ENCODE peak calls at places on chromosomes 5 and 9, in nine cellular contexts. C is transverse colon, F is body of pancreas, R is SK-N-SH, O is pancreas, U is iPS DF 6.9, A is right lobe of liver, X is tibial nerve, Q is tibial artery. Z is an unnamed sample.

GRCh38 chr5:169626779-169627178 is 10.3 kb upstream of the DOCK2 start:
- DNase-seq in R (no peak), C (no peak), F (no peak), X (no peak), O (no peak), Q (no peak), A (no peak), U (no peak), Z (no peak)

GRCh38 chr5:89203611-89204010 is 320.6 kb upstream of the MEF2C start:
- DNase-seq in U (no peak), R (no peak), O (no peak), C (no peak), X (no peak), F (no peak), A (no peak), Q (no peak), Z (no peak)

GRCh38 chr9:72858089-72858912 is 94.6 kb downstream of the ALDH1A1 start:
- DNase-seq in A (peak; percentile 88), X (no peak), U (no peak), C (peak; percentile 49), F (peak; percentile 30), Q (no peak), R (no peak), O (peak; percentile 25), Z (no peak)

GRCh38 chr5:138439537-138440225 is 824 bp downstream of the REEP2 start:
- DNase-seq in X (no peak), Q (no peak), C (no peak), O (no peak), F (no peak), R (peak; percentile 77), A (no peak), U (no peak), Z (peak; percentile 24)

GRCh38 chr5:122915717-122916399 is 70.4 kb downstream of the SNX24 start:
- DNase-seq in C (no peak), O (no peak), A (no peak), U (no peak), X (no peak), R (no peak), F (no peak), Q (no peak), Z (no peak)

GRCh38 chr5:17014686-17015085 is 78.6 kb upstream of the MYO10 start:
- DNase-seq in F (no peak), O (no peak), R (no peak), X (no peak), Q (no peak), A (no peak), U (no peak), C (no peak), Z (no peak)

GRCh38 chr5:80182802-80183645 is 72.8 kb downstream of the SERINC5 start:
- DNase-seq in A (no peak), F (no peak), U (no peak), O (no peak), Q (no peak), C (peak; percentile 26), X (no peak), R (no peak), Z (no peak)

GRCh38 chr5:124742983-124743533 is 3.4 kb downstream of the ZNF608 start:
- DNase-seq in U (no peak), X (no peak), C (peak; percentile 42), O (peak; percentile 42), Q (no peak), F (no peak), A (no peak), R (no peak), Z (no peak)

GRCh38 chr9:126569036-126569435 is 44.7 kb upstream of the LMX1B start:
- DNase-seq in Q (no peak), F (no peak), R (no peak), X (no peak), C (no peak), O (no peak), U (no peak), A (no peak), Z (no peak)

GRCh38 chr5:158895573-158895972 is 204.1 kb downstream of the EBF1 start:
- DNase-seq in A (no peak), Q (no peak), F (no peak), O (no peak), X (no peak), R (no peak), C (no peak), U (no peak), Z (no peak)

GRCh38 chr9:88791105-88791805 is 200.0 kb upstream of the S1PR3 start:
- DNase-seq in A (no peak), U (no peak), Q (peak; percentile 45), O (no peak), R (no peak), F (no peak), X (peak; percentile 54), C (no peak), Z (no peak)

GRCh38 chr5:148393390-148393741 is 9.6 kb downstream of the FBXO38 start:
- DNase-seq in X (no peak), F (no peak), R (no peak), C (no peak), Q (no peak), U (no peak), A (no peak), O (no peak), Z (no peak)

GRCh38 chr5:9429691-9430215 is 116.1 kb downstream of the SEMA5A start:
- DNase-seq in R (no peak), A (no peak), U (no peak), O (no peak), Q (no peak), F (no peak), X (no peak), C (no peak), Z (no peak)

GRCh38 chr9:133151041-133151440 is 12.7 kb downstream of the GBGT1 start:
- DNase-seq in A (no peak), R (no peak), X (no peak), U (no peak), Q (no peak), C (no peak), O (peak; percentile 32), F (no peak), Z (peak; percentile 35)
- H3K27ac ChIP-seq in A (no peak overlapping the region), R (no peak overlapping the region), X (no peak overlapping the region), U (no peak overlapping the region), Q (no peak overlapping the region), C (no peak overlapping the region), O (no peak overlapping the region), F (no peak overlapping the region), Z (no peak overlapping the region)

GRCh38 chr9:124388275-124389048 is 26.8 kb downstream of the PSMB7 start:
- DNase-seq in X (no peak), O (no peak), C (no peak), R (no peak), F (no peak), U (no peak), Q (no peak), A (no peak), Z (no peak)

GRCh38 chr9:124392855-124393460 is 22.3 kb downstream of the PSMB7 start:
- DNase-seq in Q (no peak), F (no peak), O (no peak), C (no peak), U (no peak), X (no peak), R (peak; percentile 77), A (no peak), Z (no peak)

GRCh38 chr9:124389146-124389939 is 25.9 kb downstream of the PSMB7 start:
- DNase-seq in Q (no peak), U (no peak), A (no peak), R (no peak), F (no peak), X (no peak), O (no peak), C (no peak), Z (no peak)

GRCh38 chr9:124392254-124392653 is 23.0 kb downstream of the PSMB7 start:
- DNase-seq in R (no peak), X (no peak), A (peak; percentile 63), U (no peak), Q (peak; percentile 26), F (no peak), O (no peak), C (no peak), Z (no peak)

DNA sequence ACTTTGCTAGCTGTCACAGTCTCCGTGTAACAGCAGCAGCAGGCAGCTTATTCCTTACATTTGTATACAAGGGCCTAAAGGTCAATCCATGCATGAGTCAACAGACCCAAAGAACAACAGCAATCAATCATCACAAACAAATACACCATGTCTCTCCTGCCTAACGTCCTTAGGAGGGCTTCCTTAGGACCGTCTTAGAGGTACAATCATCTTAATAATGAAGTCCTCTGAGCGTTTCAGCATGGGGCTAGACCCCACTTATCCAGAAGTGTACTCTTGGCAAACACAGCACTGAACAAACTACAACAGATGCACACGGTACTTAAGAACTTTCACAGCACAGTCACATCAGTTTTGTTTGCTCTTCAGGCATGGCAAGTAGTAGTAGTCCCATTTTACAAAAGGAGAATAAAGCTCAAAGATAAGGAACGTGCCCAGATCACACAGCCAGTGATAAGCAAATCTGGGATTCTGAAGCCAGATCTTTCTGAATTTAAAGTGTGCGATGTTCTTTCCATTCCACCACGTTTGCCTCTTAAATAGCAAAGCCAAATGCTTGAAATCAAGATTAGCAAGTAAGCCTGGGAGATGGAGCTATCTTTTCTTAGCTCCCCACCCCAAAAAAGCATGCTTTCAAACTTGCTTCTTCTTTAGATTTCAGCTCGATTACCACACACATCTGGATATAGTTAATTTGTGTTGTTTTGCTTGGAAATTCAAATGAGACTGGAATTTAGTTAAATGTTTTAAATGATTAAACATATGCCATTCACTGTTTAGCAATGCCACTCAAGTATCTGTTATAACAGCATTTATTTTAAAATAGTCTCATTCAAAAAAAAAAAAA is 24.2 kb downstream of the PSMB7 start:
- DNase-seq in U (no peak), X (no peak), Q (no peak), R (no peak), A (no peak), O (no peak), C (no peak), F (no peak), Z (no peak)
- H3K4me3 ChIP-seq in U (no peak overlapping the region), X (no peak overlapping the region), Q (no peak overlapping the region), R (no peak overlapping the region), A (no peak overlapping the region), O (no peak overlapping the region), C (no peak overlapping the region), F (no peak overlapping the region), Z (no peak overlapping the region)

GRCh38 chr5:43772601-43773031 is 169.6 kb downstream of the NNT start:
- DNase-seq in C (no peak), Q (no peak), U (no peak), F (no peak), A (no peak), O (no peak), X (no peak), R (no peak), Z (no peak)
- H3K27ac ChIP-seq in C (no peak overlapping the region), Q (no peak overlapping the region), U (no peak overlapping the region), F (no peak overlapping the region), A (no peak overlapping the region), O (no peak overlapping the region), X (peak overlapping the region; percentile 24), R (no peak overlapping the region), Z (no peak overlapping the region)

DNA sequence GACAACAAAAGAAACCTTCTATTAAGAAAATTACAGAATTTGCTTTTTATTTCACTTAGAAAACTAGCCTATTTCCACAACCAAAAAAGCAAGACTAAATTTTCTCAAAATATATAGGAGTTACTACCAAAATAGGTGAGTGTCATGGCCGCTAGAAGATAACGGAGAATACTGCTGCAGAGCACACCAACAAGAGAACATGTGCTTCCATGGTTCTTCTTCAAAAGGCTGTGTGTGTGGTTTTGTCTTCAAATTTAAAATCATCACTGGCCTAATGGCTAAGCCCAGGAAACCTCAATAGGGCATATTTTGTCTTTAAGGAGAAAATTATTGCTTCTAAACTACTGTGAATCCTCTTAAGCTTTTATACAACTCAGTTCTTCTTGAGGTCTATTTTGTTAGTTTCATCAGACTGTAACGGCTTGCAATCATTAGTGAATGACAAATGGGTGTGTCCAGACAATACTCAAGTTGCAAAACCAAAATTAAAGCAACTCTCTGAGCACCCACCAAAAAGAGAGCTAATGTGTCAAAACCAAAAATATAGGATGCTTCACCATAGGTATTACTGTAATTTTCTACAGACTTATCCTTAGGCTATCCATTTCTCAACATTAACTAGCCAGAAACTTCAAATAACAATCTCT is 3.3 kb downstream of the SETX start:
- DNase-seq in O (no peak), X (no peak), Q (no peak), A (no peak), R (no peak), F (no peak), U (no peak), C (no peak), Z (no peak)
- H3K4me3 ChIP-seq in O (no peak overlapping the region), X (no peak overlapping the region), Q (no peak overlapping the region), A (no peak overlapping the region), R (no peak overlapping the region), F (no peak overlapping the region), U (no peak overlapping the region), C (no peak overlapping the region), Z (peak overlapping the region; percentile 42)

Z was measured in CD4-positive, alpha-beta memory T cell.